ENCODE peak calls at places on chromosomes 1 and 21, in seven cellular contexts. L is endodermal cell; Z is AG09309; Q is fibroblast of pulmonary artery; P is left ventricle myocardium inferior; C is heart left ventricle; N is CD8-positive, alpha-beta memory T cell. O is an unnamed sample.

GRCh38 chr1:58982259-58982998 is 198.6 kb upstream of the JUN start:
- DNase-seq in C (peak), Z (no peak), P (peak), L (peak), N (no peak), Q (no peak), O (peak)

GRCh38 chr1:5938068-5938740 is 54.0 kb downstream of the NPHP4 start:
- DNase-seq in L (no peak), N (no peak), Q (peak), P (no peak), C (no peak), Z (peak), O (no peak)

GRCh38 chr1:206842851-206843250 is 22.6 kb upstream of the IL20 start:
- DNase-seq in Q (peak), P (no peak), C (no peak), N (no peak), L (no peak), Z (no peak), O (no peak)

GRCh38 chr1:107326823-107327445 is 186.1 kb downstream of the NTNG1 start:
- DNase-seq in P (no peak), Z (no peak), C (no peak), Q (no peak), L (no peak), N (no peak), O (no peak)

GRCh38 chr1:207619833-207620572 is 24.9 kb upstream of the CR1L start:
- DNase-seq in P (no peak), Q (peak), C (no peak), L (peak), N (no peak), Z (peak), O (no peak)

GRCh38 chr1:219173758-219174671 is at the start of gene LYPLAL1:
- DNase-seq in P (peak), L (peak), C (peak), N (peak), Q (peak), Z (peak), O (peak)

GRCh38 chr1:39453603-39454002 is 37.8 kb upstream of the BMP8A start:
- DNase-seq in C (no peak), Q (peak), N (no peak), L (no peak), Z (no peak), P (peak), O (peak)

GRCh38 chr1:233543338-233544255 is 70.3 kb upstream of the KCNK1 start:
- DNase-seq in N (no peak), C (peak), L (peak), Z (peak), P (no peak), Q (peak), O (peak)

GRCh38 chr1:9321480-9321849 is 28.8 kb downstream of the SPSB1 start:
- DNase-seq in L (no peak), Z (peak), N (no peak), Q (peak), P (no peak), C (no peak), O (no peak)

GRCh38 chr1:5504364-5504740 is 487.9 kb downstream of the NPHP4 start:
- DNase-seq in P (no peak), C (no peak), L (no peak), N (no peak), Q (no peak), Z (no peak), O (peak)

GRCh38 chr1:58927722-58928085 is 143.9 kb upstream of the JUN start:
- DNase-seq in L (peak), Q (no peak), N (no peak), C (no peak), Z (no peak), P (no peak), O (no peak)

GRCh38 chr1:223228201-223228600 is 85.2 kb upstream of the TLR5 start:
- DNase-seq in C (no peak), N (no peak), P (no peak), L (no peak), Q (no peak), Z (no peak), O (no peak)

GRCh38 chr1:20366766-20367602 is 76.3 kb downstream of the VWA5B1 start:
- DNase-seq in Q (peak), P (peak), L (peak), Z (no peak), N (no peak), C (peak), O (peak)

GRCh38 chr1:180863158-180863775 is 49.4 kb upstream of the KIAA1614 start:
- DNase-seq in N (peak), Q (peak), C (no peak), L (no peak), Z (peak), P (no peak), O (no peak)

GRCh38 chr21:38619865-38620513 is 121.7 kb upstream of the ERG start:
- DNase-seq in N (no peak), L (no peak), C (peak), Q (peak), Z (peak), P (peak), O (peak)

GRCh38 chr21:43916691-43917514 is 51.9 kb downstream of the AGPAT3 start:
- DNase-seq in L (peak), Z (no peak), N (peak), Q (no peak), P (no peak), C (no peak), O (peak)

GRCh38 chr1:78044796-78045599 is 768 bp upstream of the GIPC2 start:
- DNase-seq in C (no peak), Q (no peak), N (no peak), L (no peak), Z (no peak), P (no peak), O (no peak)

GRCh38 chr1:78047131-78047530 is 1.4 kb downstream of the GIPC2 start:
- DNase-seq in L (no peak), N (no peak), Z (no peak), P (no peak), Q (no peak), C (no peak), O (no peak)

GRCh38 chr1:78045850-78046778 is at the start of gene GIPC2:
- DNase-seq in N (no peak), Z (no peak), L (peak), Q (peak), C (peak), P (peak), O (peak)

GRCh38 chr1:78043436-78043835 is 2.3 kb upstream of the GIPC2 start:
- DNase-seq in Q (no peak), Z (no peak), N (no peak), L (no peak), C (no peak), P (no peak), O (no peak)

GRCh38 chr1:78045600-78045849 is 241 bp upstream of the GIPC2 start:
- DNase-seq in Z (no peak), P (no peak), Q (no peak), C (no peak), N (no peak), L (no peak), O (no peak)
- H3K4me3 ChIP-seq in Z (peak), P (peak), Q (peak), C (peak), N (peak), L (peak), O (peak)

DNA sequence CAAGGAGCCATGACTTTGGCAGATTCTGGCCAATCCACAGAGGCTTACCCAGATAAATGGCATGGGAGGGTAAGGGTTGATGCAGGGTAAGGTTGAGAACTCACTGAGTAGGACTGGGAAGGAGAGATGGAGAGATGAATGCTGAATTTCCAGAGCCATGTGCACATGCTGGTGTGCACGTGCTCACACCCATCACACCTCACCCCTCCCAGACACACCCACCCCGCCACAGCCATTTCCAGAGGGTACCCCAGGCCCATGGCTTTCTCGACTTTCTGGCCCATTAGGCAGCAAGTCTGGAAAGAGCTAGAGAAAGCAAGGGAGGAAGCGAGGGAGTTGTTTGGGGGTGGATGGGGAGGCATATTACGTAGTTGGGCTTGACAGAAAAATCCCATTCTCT is 1.6 kb downstream of the CACNA1S start:
- DNase-seq in L (no peak), Z (no peak), N (no peak), P (no peak), Q (no peak), C (no peak), O (no peak)
- H3K4me3 ChIP-seq in L (no peak), Z (no peak), N (no peak), P (no peak), Q (no peak), C (no peak), O (no peak)

DNA sequence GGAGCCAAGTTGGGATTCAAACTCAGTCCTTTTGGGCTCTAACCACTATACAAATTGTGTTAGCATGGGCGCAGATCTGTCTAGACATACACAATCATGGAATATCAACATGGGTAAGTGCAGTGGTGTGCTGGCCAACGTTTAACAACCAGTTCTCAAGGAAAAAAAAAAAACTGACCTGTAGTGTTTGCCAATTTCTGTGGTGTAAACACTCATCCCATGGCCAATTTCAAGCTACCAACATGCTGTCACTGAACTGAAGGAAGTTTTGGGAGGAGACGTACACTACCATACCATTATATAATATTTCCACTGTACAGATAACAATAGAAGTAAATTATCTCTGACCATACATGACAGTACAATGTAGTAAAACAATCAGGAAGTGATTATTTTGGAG is 3.2 kb downstream of the TCEA3 start:
- DNase-seq in P (no peak), N (no peak), L (no peak), Q (no peak), C (no peak), Z (no peak), O (no peak)
- H3K4me3 ChIP-seq in P (no peak), N (no peak), L (no peak), Q (no peak), C (no peak), Z (no peak), O (no peak)

GRCh38 chr1:221458430-221459156 is 283.3 kb downstream of the DUSP10 start:
- DNase-seq in N (no peak), C (no peak), Q (peak), Z (peak), L (no peak), P (no peak), O (no peak)
- H3K4me3 ChIP-seq in N (no peak), C (no peak), Q (no peak), Z (no peak), L (no peak), P (no peak), O (no peak)

O was measured in right cardiac atrium.